ENCODE peak calls at places on chromosomes 4 and X, in nine cellular contexts. One of them, this sample, is unnamed.

GRCh38 chr4:2592572-2592971 is 56.1 kb downstream of the FAM193A start:
- DNase-seq in HT1080: no peak
- DNase-seq in GM04503: no peak
- DNase-seq in adipocyte: no peak
- DNase-seq in stomach: no peak
- DNase-seq in mesothelial cell of epicardium: no peak
- DNase-seq in neural crest cell: no peak
- DNase-seq in cardiac fibroblast: no peak
- DNase-seq in epithelial cell of proximal tubule: no peak
- DNase-seq in this sample: no peak

GRCh38 chr4:121277194-121278105 is 103.4 kb downstream of the QRFPR start:
- DNase-seq in HT1080: peak
- DNase-seq in cardiac fibroblast: peak
- DNase-seq in GM04503: no peak
- DNase-seq in neural crest cell: no peak
- DNase-seq in epithelial cell of proximal tubule: no peak
- DNase-seq in stomach: no peak
- DNase-seq in adipocyte: no peak
- DNase-seq in mesothelial cell of epicardium: no peak
- DNase-seq in this sample: peak

GRCh38 chrX:69424910-69425309 is 79.2 kb upstream of the NALF2 start:
- DNase-seq in mesothelial cell of epicardium: no peak
- DNase-seq in stomach: no peak
- DNase-seq in adipocyte: no peak
- DNase-seq in epithelial cell of proximal tubule: no peak
- DNase-seq in GM04503: no peak
- DNase-seq in neural crest cell: no peak
- DNase-seq in cardiac fibroblast: no peak
- DNase-seq in HT1080: no peak
- DNase-seq in this sample: no peak

GRCh38 chrX:13791145-13791544 is 25.7 kb downstream of the GPM6B start:
- DNase-seq in mesothelial cell of epicardium: no peak
- DNase-seq in adipocyte: no peak
- DNase-seq in HT1080: no peak
- DNase-seq in GM04503: no peak
- DNase-seq in neural crest cell: no peak
- DNase-seq in epithelial cell of proximal tubule: no peak
- DNase-seq in stomach: no peak
- DNase-seq in cardiac fibroblast: no peak
- DNase-seq in this sample: no peak

GRCh38 chrX:71100581-71101505 is 5.2 kb downstream of the FOXO4 start:
- DNase-seq in GM04503: no peak
- DNase-seq in cardiac fibroblast: no peak
- DNase-seq in HT1080: no peak
- DNase-seq in mesothelial cell of epicardium: no peak
- DNase-seq in stomach: no peak
- DNase-seq in adipocyte: no peak
- DNase-seq in epithelial cell of proximal tubule: no peak
- DNase-seq in neural crest cell: no peak
- DNase-seq in this sample: peak

GRCh38 chr4:122687450-122688121 is 44.9 kb upstream of the BBS12 start:
- DNase-seq in HT1080: no peak
- DNase-seq in GM04503: no peak
- DNase-seq in stomach: no peak
- DNase-seq in adipocyte: peak
- DNase-seq in neural crest cell: no peak
- DNase-seq in cardiac fibroblast: no peak
- DNase-seq in mesothelial cell of epicardium: no peak
- DNase-seq in epithelial cell of proximal tubule: no peak
- DNase-seq in this sample: no peak

GRCh38 chr4:80094191-80094590 is 21.2 kb upstream of the ANTXR2 start:
- DNase-seq in cardiac fibroblast: peak
- DNase-seq in stomach: no peak
- DNase-seq in mesothelial cell of epicardium: no peak
- DNase-seq in HT1080: no peak
- DNase-seq in adipocyte: peak
- DNase-seq in neural crest cell: no peak
- DNase-seq in epithelial cell of proximal tubule: no peak
- DNase-seq in GM04503: no peak
- DNase-seq in this sample: no peak

GRCh38 chrX:41542151-41542935 is 95.2 kb downstream of the NYX start:
- DNase-seq in mesothelial cell of epicardium: no peak
- DNase-seq in GM04503: no peak
- DNase-seq in HT1080: no peak
- DNase-seq in cardiac fibroblast: peak
- DNase-seq in neural crest cell: no peak
- DNase-seq in adipocyte: peak
- DNase-seq in epithelial cell of proximal tubule: no peak
- DNase-seq in stomach: no peak
- DNase-seq in this sample: no peak

GRCh38 chr4:41472098-41472497 is 65.9 kb upstream of the LIMCH1 start:
- DNase-seq in epithelial cell of proximal tubule: no peak
- DNase-seq in GM04503: no peak
- DNase-seq in mesothelial cell of epicardium: no peak
- DNase-seq in stomach: no peak
- DNase-seq in adipocyte: no peak
- DNase-seq in HT1080: no peak
- DNase-seq in neural crest cell: no peak
- DNase-seq in cardiac fibroblast: no peak
- DNase-seq in this sample: no peak

GRCh38 chr4:140691369-140691768 is 64.8 kb downstream of the TBC1D9 start:
- DNase-seq in HT1080: no peak
- DNase-seq in mesothelial cell of epicardium: no peak
- DNase-seq in cardiac fibroblast: peak
- DNase-seq in stomach: no peak
- DNase-seq in GM04503: peak
- DNase-seq in adipocyte: peak
- DNase-seq in neural crest cell: no peak
- DNase-seq in epithelial cell of proximal tubule: peak
- DNase-seq in this sample: no peak

GRCh38 chrX:103343105-103343504 is 13.1 kb downstream of the TCEAL7 start:
- DNase-seq in stomach: peak
- DNase-seq in mesothelial cell of epicardium: no peak
- DNase-seq in GM04503: no peak
- DNase-seq in HT1080: peak
- DNase-seq in neural crest cell: no peak
- DNase-seq in epithelial cell of proximal tubule: no peak
- DNase-seq in adipocyte: peak
- DNase-seq in cardiac fibroblast: peak
- DNase-seq in this sample: peak